ENCODE peak calls at places on chromosomes 13 and 19, in nine cellular contexts. S is NCI-H146; K is stomach; E is Panc1; G is psoas muscle; Z is stimulated activated CD8-positive, alpha-beta memory T cell treated with anti-CD3 and anti-CD28 coated beads, Interleukin-7, amount 100 ng/mL, for 4 hours; I is nephron progenitor cell; P is stimulated activated CD4-positive, alpha-beta T cell treated with anti-CD3 and anti-CD28 coated beads, Interleukin-2, amount 100 ng/mL, for 48 hours; U is T-cell. V is an unnamed sample.

GRCh38 chr13:31122143-31122542 is 39.6 kb downstream of the HSPH1 start:
- DNase-seq in U (no peak), P (no peak), I (no peak), K (no peak), E (no peak), G (no peak), Z (no peak), S (no peak), V (no peak)

GRCh38 chr19:38559428-38560401 is 58.0 kb downstream of the MAP4K1 start:
- DNase-seq in S (no peak), P (no peak), Z (no peak), E (no peak), I (no peak), K (no peak), G (no peak), U (peak; percentile 30), V (peak; percentile 47)

GRCh38 chr13:22062478-22063205 is 391.8 kb downstream of the FGF9 start:
- DNase-seq in E (no peak), G (no peak), K (no peak), S (no peak), I (no peak), U (no peak), P (no peak), Z (no peak), V (no peak)

GRCh38 chr13:109782823-109783411 is 3.5 kb downstream of the IRS2 start:
- DNase-seq in I (no peak), P (no peak), E (no peak), S (no peak), G (no peak), K (no peak), U (no peak), Z (no peak), V (peak; percentile 17)

GRCh38 chr13:29428310-29428991 is 167.0 kb downstream of the SLC7A1 start:
- DNase-seq in I (peak; percentile 52), Z (no peak), U (no peak), S (peak; percentile 24), K (no peak), E (no peak), P (peak; percentile 1), G (no peak), V (no peak)

GRCh38 chr13:51585696-51586095 is 1.4 kb downstream of the WDFY2 start:
- DNase-seq in U (no peak), K (no peak), Z (no peak), E (no peak), P (no peak), G (no peak), I (no peak), S (peak; percentile 9), V (no peak)

GRCh38 chr13:76349700-76350099 is 536.5 kb downstream of the KCTD12 start:
- DNase-seq in S (no peak), E (no peak), G (no peak), P (no peak), I (no peak), U (no peak), Z (no peak), K (no peak), V (no peak)

GRCh38 chr19:17530586-17530985 is 19.1 kb downstream of the PGLS start:
- DNase-seq in G (no peak), Z (no peak), K (no peak), U (no peak), I (no peak), P (no peak), E (no peak), S (peak; percentile 97), V (no peak)

GRCh38 chr19:9622531-9622930 is 1.5 kb upstream of the ZNF561 start:
- DNase-seq in U (no peak), S (no peak), K (no peak), G (no peak), P (no peak), Z (no peak), E (no peak), I (no peak), V (no peak)

GRCh38 chr19:7507884-7508283 is 8.0 kb upstream of the ZNF358 start:
- DNase-seq in K (peak; percentile 80), I (peak; percentile 72), U (no peak), P (no peak), G (peak; percentile 83), Z (no peak), S (peak; percentile 54), E (peak; percentile 50), V (no peak)

GRCh38 chr13:93480553-93481106 is 254.0 kb downstream of the GPC6 start:
- DNase-seq in P (no peak), E (no peak), K (no peak), Z (no peak), S (no peak), U (no peak), I (no peak), G (no peak), V (no peak)

GRCh38 chr19:30253581-30253996 is 118.6 kb upstream of the ZNF536 start:
- DNase-seq in I (no peak), Z (no peak), G (no peak), E (no peak), P (no peak), U (no peak), S (no peak), K (no peak), V (no peak)

GRCh38 chr13:59236979-59237378 is 926.7 kb downstream of the DIAPH3 start:
- DNase-seq in U (no peak), I (no peak), Z (no peak), K (no peak), G (no peak), S (no peak), E (no peak), P (no peak), V (no peak)

GRCh38 chr13:100542546-100543156 is 45.9 kb downstream of the GGACT start:
- DNase-seq in G (no peak), E (no peak), I (no peak), U (no peak), K (no peak), P (no peak), Z (no peak), S (peak; percentile 23), V (no peak)

GRCh38 chr13:29039212-29039611 is 219.1 kb downstream of the MTUS2 start:
- DNase-seq in I (no peak), P (no peak), G (no peak), S (no peak), E (no peak), U (no peak), Z (no peak), K (no peak), V (no peak)

GRCh38 chr13:30071890-30072817 is 221.7 kb upstream of the UBL3 start:
- DNase-seq in S (no peak), P (no peak), Z (no peak), K (peak; percentile 92), U (no peak), I (no peak), G (no peak), E (no peak), V (no peak)

GRCh38 chr13:110828705-110829104 is 86.2 kb downstream of the ANKRD10 start:
- DNase-seq in S (no peak), I (no peak), U (no peak), P (no peak), G (no peak), K (no peak), Z (no peak), E (no peak), V (no peak)

GRCh38 chr13:101523732-101524131 is 71.3 kb downstream of the ITGBL1 start:
- DNase-seq in S (no peak), E (no peak), P (no peak), G (peak; percentile 28), Z (no peak), U (no peak), K (no peak), I (no peak), V (no peak)

GRCh38 chr13:46489586-46490023 is 63.4 kb upstream of the LRCH1 start:
- DNase-seq in G (peak; percentile 64), U (no peak), Z (no peak), P (no peak), E (no peak), K (no peak), S (no peak), I (no peak), V (no peak)